ENCODE peak calls at places on chromosomes 3 and 15, in four cellular contexts. B, U, W and F are unnamed samples.

GRCh38 chr15:70265986-70266385 is 168.3 kb upstream of the TLE3 start:
- DNase-seq in B (no peak), U (no peak), W (no peak), F (no peak)

GRCh38 chr3:123373535-123373987 is 75.3 kb downstream of the ADCY5 start:
- DNase-seq in B (no peak), U (no peak), W (no peak), F (no peak)

GRCh38 chr15:98381446-98381845 is 266.9 kb upstream of the IGF1R start:
- DNase-seq in B (peak), U (no peak), W (no peak), F (no peak)

GRCh38 chr15:52095597-52096262 is 16.8 kb downstream of the BCL2L10 start:
- DNase-seq in B (no peak), U (no peak), W (peak), F (no peak)

GRCh38 chr3:139159356-139159755 is 114.7 kb upstream of the PRR23C start:
- DNase-seq in B (no peak), U (no peak), W (no peak), F (no peak)

GRCh38 chr15:99180287-99180962 is 69.0 kb downstream of the TTC23 start:
- DNase-seq in B (no peak), U (no peak), W (no peak), F (no peak)

GRCh38 chr15:99436472-99437314 is 129.1 kb upstream of the MEF2A start:
- DNase-seq in B (no peak), U (no peak), W (no peak), F (no peak)

GRCh38 chr15:52284164-52284563 is 11.4 kb downstream of the MYO5C start:
- DNase-seq in B (no peak), U (no peak), W (peak), F (no peak)

GRCh38 chr3:149442845-149443544 is 31.5 kb upstream of the TM4SF4 start:
- DNase-seq in B (no peak), U (peak), W (peak), F (no peak)

GRCh38 chr3:41460736-41461135 is 261.4 kb downstream of the CTNNB1 start:
- DNase-seq in B (no peak), U (no peak), W (no peak), F (no peak)

GRCh38 chr3:100254168-100254777 is 6.5 kb upstream of the TBC1D23 start:
- DNase-seq in B (peak), U (no peak), W (peak), F (peak)

GRCh38 chr3:155581579-155581978 is 163.3 kb downstream of the PLCH1 start:
- DNase-seq in B (no peak), U (no peak), W (no peak), F (no peak)